ENCODE peak calls at places on chromosomes 12 and 14, in five cellular contexts. Q is tibial artery, L is esophagus muscularis mucosa, A is fibroblast of mammary gland, O is lung. D is an unnamed sample.

GRCh38 chr12:52239767-52240166 is 6.7 kb downstream of the KRT7 start:
- DNase-seq in Q (peak), L (no peak), A (no peak), O (no peak), D (no peak)

GRCh38 chr12:82904219-82904795 is 217.6 kb downstream of the TMTC2 start:
- DNase-seq in Q (no peak), L (no peak), A (peak), O (no peak), D (no peak)

GRCh38 chr14:102095871-102096568 is 9.2 kb upstream of the HSP90AA1 start:
- DNase-seq in Q (no peak), L (no peak), A (no peak), O (no peak), D (no peak)

GRCh38 chr12:77122236-77122635 is 56.9 kb upstream of the E2F7 start:
- DNase-seq in Q (no peak), L (no peak), A (peak), O (no peak), D (peak)

GRCh38 chr12:94956936-94957464 is 46.5 kb downstream of the NDUFA12 start:
- DNase-seq in Q (no peak), L (no peak), A (peak), O (no peak), D (no peak)

GRCh38 chr14:68312884-68313725 is 479.8 kb downstream of the ZFP36L1 start:
- DNase-seq in Q (no peak), L (no peak), A (no peak), O (no peak), D (no peak)

GRCh38 chr12:26874501-26875296 is 41.7 kb upstream of the ITPR2 start:
- DNase-seq in Q (no peak), L (peak), A (no peak), O (no peak), D (no peak)

GRCh38 chr12:740921-741320 is 11.5 kb upstream of the WNK1 start:
- DNase-seq in Q (no peak), L (no peak), A (no peak), O (no peak), D (no peak)

GRCh38 chr12:25364529-25365339 is 114.0 kb upstream of the KRAS start:
- DNase-seq in Q (no peak), L (no peak), A (no peak), O (no peak), D (no peak)

GRCh38 chr14:104048758-104049496 is 36.6 kb upstream of the ASPG start:
- DNase-seq in Q (no peak), L (peak), A (peak), O (no peak), D (peak)

GRCh38 chr12:10497602-10498001 is 8.1 kb upstream of the EIF2S3B start:
- DNase-seq in Q (no peak), L (no peak), A (peak), O (no peak), D (no peak)

GRCh38 chr12:3885179-3886094 is 12.2 kb upstream of the PARP11 start:
- DNase-seq in Q (no peak), L (no peak), A (peak), O (no peak), D (peak)

GRCh38 chr14:105528859-105529505 is 2.6 kb downstream of the TMEM121 start:
- DNase-seq in Q (peak), L (no peak), A (no peak), O (no peak), D (no peak)

GRCh38 chr14:33435911-33436310 is 497.2 kb downstream of the NPAS3 start:
- DNase-seq in Q (no peak), L (no peak), A (peak), O (no peak), D (peak)

GRCh38 chr14:65286443-65286842 is 126.1 kb upstream of the FUT8 start:
- DNase-seq in Q (no peak), L (no peak), A (peak), O (no peak), D (no peak)

GRCh38 chr12:16581416-16581815 is 24.5 kb downstream of the LMO3 start:
- DNase-seq in Q (no peak), L (no peak), A (no peak), O (no peak), D (no peak)

GRCh38 chr12:48965447-48965846 is 6.1 kb downstream of the WNT10B start:
- DNase-seq in Q (no peak), L (no peak), A (peak), O (no peak), D (no peak)

GRCh38 chr12:73057428-73057827 is 785.3 kb downstream of the TRHDE start:
- DNase-seq in Q (no peak), L (no peak), A (no peak), O (no peak), D (no peak)

GRCh38 chr12:59927041-59927440 is 331.2 kb downstream of the SLC16A7 start:
- DNase-seq in Q (no peak), L (no peak), A (peak), O (no peak), D (peak)

GRCh38 chr12:126210448-126210847 is 1145.2 kb downstream of the AACS start:
- DNase-seq in Q (no peak), L (no peak), A (no peak), O (no peak), D (no peak)

DNA sequence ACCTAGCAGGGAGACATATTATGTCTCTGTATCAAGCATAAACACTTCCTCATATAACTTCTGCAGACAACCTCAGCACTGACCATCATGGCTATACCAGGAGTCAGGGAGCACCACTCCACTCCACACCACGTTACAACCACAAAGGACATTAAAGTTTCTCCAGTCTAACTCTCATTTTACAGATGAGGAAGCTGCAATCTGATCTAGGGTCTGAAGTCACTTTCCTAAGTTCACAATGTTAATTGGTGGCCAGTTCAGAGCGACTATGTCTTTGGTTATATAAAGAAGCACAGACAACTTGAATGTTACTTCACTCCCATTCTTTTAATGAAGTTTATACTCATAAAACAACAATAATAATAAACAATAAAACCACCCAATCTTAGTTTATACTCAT is 72.6 kb upstream of the SSTR1 start:
- DNase-seq in Q (no peak), L (no peak), A (no peak), O (no peak), D (no peak)
- TF ChIP-seq CTCF in Q (no peak), L (no peak), A (no peak), O (no peak), D (no peak)

DNA sequence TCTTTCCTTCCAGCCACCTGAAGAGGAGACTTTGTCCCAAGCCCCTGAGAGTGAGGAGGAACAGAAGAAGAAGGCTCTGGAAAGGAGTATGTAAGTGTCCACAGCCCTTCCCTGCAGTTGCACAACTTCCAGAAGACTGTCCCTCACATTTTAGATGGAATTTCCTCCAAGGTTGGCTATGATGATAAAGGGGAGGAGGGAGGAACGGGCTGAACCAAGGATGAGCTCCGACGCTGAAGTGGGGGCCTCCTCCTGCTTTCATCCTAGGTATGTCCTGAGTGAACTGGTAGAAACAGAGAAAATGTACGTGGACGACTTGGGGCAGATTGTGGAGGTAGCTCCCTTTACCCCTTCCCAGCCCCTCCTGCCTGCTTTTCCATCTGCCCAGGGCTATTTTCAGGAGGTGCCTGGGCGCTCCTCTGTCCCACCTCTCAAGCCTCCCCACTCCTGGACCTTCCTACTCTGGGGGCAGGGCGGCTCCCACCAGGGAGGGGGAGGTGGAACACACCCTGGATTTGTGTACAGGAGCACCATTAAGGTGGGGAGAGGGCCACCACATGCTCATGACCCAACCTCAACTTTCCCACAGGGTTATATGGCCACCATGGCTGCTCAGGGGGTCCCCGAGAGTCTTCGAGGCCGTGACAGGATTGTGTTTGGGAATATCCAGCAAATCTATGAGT is 2.3 kb downstream of the ARHGEF25 start:
- DNase-seq in Q (peak), L (no peak), A (no peak), O (no peak), D (no peak)
- H3K4me3 ChIP-seq in Q (no peak), L (peak), A (no peak), O (no peak), D (no peak)

DNA sequence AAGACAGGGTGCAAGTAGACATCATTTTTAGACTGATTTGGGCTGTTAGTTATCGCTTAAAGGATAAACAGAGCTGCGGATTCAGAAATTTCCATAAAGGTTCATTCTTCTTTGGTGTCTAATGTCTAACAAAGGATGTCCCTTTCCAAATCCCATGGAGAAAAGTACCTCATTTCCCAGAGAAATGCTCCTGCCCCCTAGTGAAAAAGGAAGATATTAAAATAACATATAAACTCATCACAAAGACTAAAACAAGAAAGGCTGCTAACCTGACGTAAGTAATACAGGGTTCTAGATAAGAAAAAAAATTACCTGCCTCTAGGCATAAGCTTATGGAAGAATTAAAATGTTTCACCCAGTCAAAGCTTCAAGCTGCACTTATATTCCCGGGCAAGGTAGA is 22.8 kb downstream of the ARMH4 start:
- DNase-seq in Q (no peak), L (no peak), A (no peak), O (no peak), D (no peak)
- TF ChIP-seq CTCF in Q (no peak), L (peak), A (peak), O (no peak), D (no peak)

GRCh38 chr12:56256326-56256960 is 1.7 kb downstream of the ANKRD52 start:
- DNase-seq in Q (no peak), L (no peak), A (peak), O (no peak), D (no peak)
- H3K4me3 ChIP-seq in Q (peak), L (peak), A (peak), O (no peak), D (no peak)

GRCh38 chr14:95348395-95349080 is 28.8 kb upstream of the CLMN start:
- DNase-seq in Q (no peak), L (no peak), A (no peak), O (no peak), D (no peak)
- TF ChIP-seq CTCF in Q (no peak), L (no peak), A (no peak), O (no peak), D (no peak)

GRCh38 chr12:80406253-80406652 is 37.8 kb upstream of the PTPRQ start:
- DNase-seq in Q (no peak), L (no peak), A (no peak), O (no peak), D (peak)

GRCh38 chr12:80404629-80405028 is 39.4 kb upstream of the PTPRQ start:
- DNase-seq in Q (no peak), L (no peak), A (no peak), O (no peak), D (peak)

GRCh38 chr12:80400591-80400991 is 43.4 kb upstream of the PTPRQ start:
- DNase-seq in Q (no peak), L (no peak), A (no peak), O (no peak), D (no peak)
- H3K4me3 ChIP-seq in Q (peak), L (peak), A (peak), O (no peak), D (no peak)

GRCh38 chr14:60168841-60169240 is 3.6 kb upstream of the DHRS7 start:
- DNase-seq in Q (no peak), L (no peak), A (no peak), O (no peak), D (no peak)

GRCh38 chr14:60169722-60170121 is 4.5 kb upstream of the DHRS7 start:
- DNase-seq in Q (no peak), L (no peak), A (no peak), O (no peak), D (no peak)

GRCh38 chr14:60174352-60175254 is 9.4 kb upstream of the DHRS7 start:
- DNase-seq in Q (no peak), L (no peak), A (no peak), O (no peak), D (no peak)

GRCh38 chr14:60170948-60171347 is 5.8 kb upstream of the DHRS7 start:
- DNase-seq in Q (no peak), L (no peak), A (no peak), O (no peak), D (no peak)

GRCh38 chr14:60171690-60172089 is 6.5 kb upstream of the DHRS7 start:
- DNase-seq in Q (no peak), L (no peak), A (no peak), O (no peak), D (no peak)
- TF ChIP-seq CTCF in Q (no peak), L (no peak), A (no peak), O (no peak), D (no peak)

GRCh38 chr12:107093547-107094448 is at the start of gene CRY1:
- DNase-seq in Q (peak), L (peak), A (peak), O (peak), D (peak)
- H3K4me3 ChIP-seq in Q (peak), L (peak), A (peak), O (peak), D (peak)

GRCh38 chr12:54201001-54201794 is 12.4 kb upstream of the SMUG1 start:
- DNase-seq in Q (peak), L (no peak), A (peak), O (peak), D (no peak)
- TF ChIP-seq CTCF in Q (peak), L (no peak), A (peak), O (peak), D (peak)

GRCh38 chr14:56339855-56340701 is 221.9 kb downstream of the PELI2 start:
- DNase-seq in Q (peak), L (no peak), A (peak), O (peak), D (peak)

GRCh38 chr14:56338674-56339073 is 220.5 kb downstream of the PELI2 start:
- DNase-seq in Q (no peak), L (no peak), A (no peak), O (no peak), D (no peak)

GRCh38 chr14:56342419-56342901 is 224.2 kb downstream of the PELI2 start:
- DNase-seq in Q (no peak), L (no peak), A (peak), O (no peak), D (no peak)

GRCh38 chr14:56340921-56341320 is 222.7 kb downstream of the PELI2 start:
- DNase-seq in Q (no peak), L (no peak), A (no peak), O (no peak), D (no peak)

GRCh38 chr14:56341766-56342418 is 223.7 kb downstream of the PELI2 start:
- DNase-seq in Q (no peak), L (no peak), A (peak), O (no peak), D (no peak)
- H3K4me3 ChIP-seq in Q (peak), L (no peak), A (no peak), O (no peak), D (no peak)

D was measured in bronchial epithelial cell.